ENCODE peak calls at places on chromosomes 13 and 19, in five cellular contexts. E is left ventricle myocardium inferior, C is A549, Z is testis, F is epithelial cell of proximal tubule. S is an unnamed sample.

GRCh38 chr13:28001837-28002473 is 13.5 kb upstream of the URAD start:
- DNase-seq in Z (no peak), E (no peak), C (no peak), F (no peak), S (no peak)

GRCh38 chr13:26967119-26968038 is 204.2 kb downstream of the USP12 start:
- DNase-seq in F (no peak), Z (no peak), E (peak; percentile 63), C (no peak), S (no peak)

GRCh38 chr13:110624766-110625756 is 9.7 kb downstream of the NAXD start:
- DNase-seq in F (no peak), Z (no peak), C (no peak), E (no peak), S (no peak)

GRCh38 chr13:26476111-26476743 is 81.3 kb upstream of the WASF3 start:
- DNase-seq in E (peak; percentile 64), Z (peak; percentile 52), C (no peak), F (no peak), S (no peak)

GRCh38 chr19:15289673-15290072 is 42.7 kb downstream of the BRD4 start:
- DNase-seq in Z (no peak), E (no peak), F (no peak), C (no peak), S (no peak)

GRCh38 chr19:55654323-55654832 is 457 bp upstream of the U2AF2 start:
- DNase-seq in C (peak; percentile 100), Z (peak; percentile 100), E (peak; percentile 99), F (peak; percentile 95), S (peak; percentile 99)

GRCh38 chr13:28375250-28375930 is 119.5 kb downstream of the FLT1 start:
- DNase-seq in F (no peak), C (no peak), E (no peak), Z (no peak), S (no peak)

GRCh38 chr13:68676513-68677115 is 1431.0 kb upstream of the ATXN8OS start:
- DNase-seq in F (no peak), E (no peak), Z (no peak), C (no peak), S (no peak)

GRCh38 chr19:19133985-19134384 is 4.3 kb downstream of the TMEM161A start:
- DNase-seq in C (no peak), E (no peak), F (no peak), Z (no peak), S (no peak)

DNA sequence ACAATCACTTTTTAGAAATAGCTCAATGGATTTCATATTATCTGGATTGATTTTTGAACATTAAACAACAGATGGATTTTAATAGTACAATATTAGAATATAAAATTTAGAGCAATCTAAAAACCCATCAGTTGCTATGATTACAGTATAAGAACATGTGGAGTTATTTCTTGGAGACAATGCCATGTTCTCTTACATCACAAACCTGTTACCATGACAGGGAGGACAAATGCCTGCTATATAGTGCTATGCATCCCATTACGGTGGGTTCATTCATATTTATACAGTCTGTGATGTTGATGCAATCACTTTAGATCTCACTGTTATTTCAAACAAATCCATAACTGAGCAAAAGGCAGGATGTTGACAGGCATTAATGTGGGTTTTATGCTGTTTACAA is 467.5 kb downstream of the DIAPH3 start:
- DNase-seq in F (no peak), C (no peak), Z (no peak), E (no peak), S (no peak)
- TF ChIP-seq CTCF in F (no peak), C (no peak), Z (no peak), E (no peak), S (no peak)

GRCh38 chr13:59178344-59178743 is 985.4 kb downstream of the DIAPH3 start:
- DNase-seq in Z (no peak), E (no peak), F (no peak), C (no peak), S (no peak)
- TF ChIP-seq CTCF in Z (no peak), E (peak; percentile 16), F (peak; percentile 39), C (peak; percentile 8), S (no peak)

DNA sequence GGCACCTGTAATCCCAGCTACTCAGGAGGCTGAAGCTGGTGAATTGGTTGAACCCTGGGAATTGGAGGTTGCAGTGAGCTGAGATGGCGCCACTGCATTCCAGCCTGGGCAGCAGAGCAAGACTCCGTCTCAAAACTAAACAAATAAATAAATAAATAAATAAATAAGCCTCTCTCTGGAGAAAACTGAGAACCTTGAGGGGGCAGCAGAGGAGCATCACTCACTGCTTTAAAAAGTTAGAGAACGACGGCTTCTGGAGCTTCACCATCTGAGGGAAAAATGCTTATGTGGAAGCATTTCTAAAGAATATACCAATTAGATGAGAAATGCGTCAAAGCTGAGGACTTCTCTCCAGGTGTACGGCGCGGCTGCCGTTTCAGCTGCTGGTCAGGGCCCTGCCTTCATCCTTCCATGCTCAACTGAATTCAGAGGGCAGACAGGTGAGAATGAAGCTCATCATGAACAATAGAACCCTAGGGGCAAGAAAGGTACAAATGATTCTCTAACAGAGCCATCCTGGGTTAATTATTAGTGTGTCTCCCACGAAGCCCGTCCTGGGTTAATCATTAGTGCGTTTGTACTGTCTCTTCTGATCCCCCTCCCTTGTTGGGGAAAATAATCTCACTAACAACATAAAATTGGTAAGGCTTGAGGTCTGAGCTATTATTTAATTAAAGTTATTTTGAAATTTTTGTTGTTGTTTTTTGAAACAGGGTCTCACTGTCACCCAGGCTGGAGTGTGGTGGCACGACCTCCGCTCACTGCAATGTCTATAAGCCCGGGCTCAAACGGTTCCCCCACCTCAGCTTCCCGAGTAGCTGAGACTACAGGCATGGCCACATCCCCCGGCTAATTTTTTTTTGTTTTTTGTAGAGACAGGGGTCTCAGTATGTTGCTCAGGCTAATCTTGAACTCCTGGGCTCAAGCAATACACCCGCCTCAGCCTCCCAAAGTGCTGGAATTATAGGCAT is 80.1 kb downstream of the IPO5 start:
- DNase-seq in E (no peak), F (no peak), Z (peak; percentile 52), C (peak; percentile 51), S (no peak)
- TF ChIP-seq CTCF in E (peak; percentile 56), F (peak; percentile 56), Z (no peak), C (peak; percentile 46), S (no peak)

DNA sequence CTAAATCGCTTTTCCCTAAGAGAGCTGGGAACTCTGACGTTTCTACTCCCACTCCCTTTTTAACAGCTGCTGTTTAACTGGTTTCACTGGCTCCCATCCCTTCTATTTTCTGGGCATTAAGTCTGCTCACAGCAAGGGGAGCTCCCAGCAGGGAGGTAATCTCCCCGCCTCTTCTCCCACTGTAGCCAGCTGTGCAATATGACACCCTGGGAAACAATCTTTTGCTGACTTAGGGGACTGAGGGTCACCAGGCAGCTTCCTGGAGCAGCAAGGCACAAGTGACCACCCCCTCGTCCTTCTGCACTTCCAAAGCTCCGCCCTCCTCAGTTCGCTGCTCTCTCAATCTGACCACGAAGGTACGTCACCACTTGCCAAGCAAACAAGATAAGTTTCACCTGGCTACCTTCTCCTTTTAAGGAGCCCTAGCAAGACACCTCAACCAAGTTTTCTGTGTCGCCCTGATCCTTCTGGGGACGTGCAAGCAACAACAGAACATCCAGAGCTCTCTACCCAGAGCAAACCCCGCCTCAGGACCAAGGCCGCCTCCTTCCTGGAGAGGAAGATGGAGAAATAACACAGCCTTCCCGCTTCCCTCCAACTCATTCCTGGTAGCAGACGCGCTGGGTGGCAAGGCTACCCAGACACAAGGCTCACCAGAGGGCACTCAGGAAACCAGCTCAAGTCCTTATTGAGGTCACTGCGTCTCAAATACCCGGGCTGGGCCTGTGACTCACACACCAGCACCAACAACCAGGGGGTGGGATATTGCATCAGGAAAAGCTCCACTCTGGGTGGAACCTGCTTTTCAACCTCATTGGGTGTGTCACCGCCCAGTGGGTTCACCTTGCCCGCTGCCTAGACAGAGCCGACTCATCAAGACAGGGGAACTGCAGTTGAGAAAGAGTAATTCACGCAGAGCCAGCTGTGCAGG is 92.4 kb downstream of the STK24 start:
- DNase-seq in E (peak; percentile 51), F (peak; percentile 92), Z (peak; percentile 53), C (peak; percentile 96), S (peak; percentile 77)
- TF ChIP-seq CTCF in E (no peak), F (peak; percentile 29), Z (no peak), C (no peak), S (no peak)

GRCh38 chr19:42629191-42629590 is 34.5 kb upstream of the CEACAM8 start:
- DNase-seq in Z (no peak), F (no peak), C (no peak), E (no peak), S (no peak)

GRCh38 chr19:42635233-42635539 is 40.5 kb upstream of the CEACAM8 start:
- DNase-seq in F (no peak), C (no peak), Z (no peak), E (no peak), S (no peak)

GRCh38 chr19:42634409-42635232 is 39.9 kb upstream of the CEACAM8 start:
- DNase-seq in C (peak; percentile 71), Z (peak; percentile 49), E (no peak), F (no peak), S (no peak)
- TF ChIP-seq CTCF in C (peak; percentile 88), Z (no peak), E (peak; percentile 52), F (peak; percentile 90), S (no peak)

GRCh38 chr19:28977826-28978225 is 235.1 kb downstream of the UQCRFS1 start:
- DNase-seq in F (no peak), E (no peak), C (no peak), Z (no peak), S (no peak)
- TF ChIP-seq CTCF in F (peak; percentile 30), E (no peak), C (no peak), Z (no peak), S (no peak)

GRCh38 chr19:54062643-54063042 is 1.1 kb downstream of the VSTM1 start:
- DNase-seq in C (no peak), E (peak; percentile 26), F (no peak), Z (no peak), S (no peak)
- TF ChIP-seq CTCF in C (no peak), E (no peak), F (no peak), Z (no peak), S (no peak)

GRCh38 chr13:45510671-45511070 is 45.9 kb downstream of the COG3 start:
- DNase-seq in E (no peak), C (no peak), F (no peak), Z (no peak), S (no peak)
- TF ChIP-seq CTCF in E (no peak), C (no peak), F (no peak), Z (no peak), S (no peak)

DNA sequence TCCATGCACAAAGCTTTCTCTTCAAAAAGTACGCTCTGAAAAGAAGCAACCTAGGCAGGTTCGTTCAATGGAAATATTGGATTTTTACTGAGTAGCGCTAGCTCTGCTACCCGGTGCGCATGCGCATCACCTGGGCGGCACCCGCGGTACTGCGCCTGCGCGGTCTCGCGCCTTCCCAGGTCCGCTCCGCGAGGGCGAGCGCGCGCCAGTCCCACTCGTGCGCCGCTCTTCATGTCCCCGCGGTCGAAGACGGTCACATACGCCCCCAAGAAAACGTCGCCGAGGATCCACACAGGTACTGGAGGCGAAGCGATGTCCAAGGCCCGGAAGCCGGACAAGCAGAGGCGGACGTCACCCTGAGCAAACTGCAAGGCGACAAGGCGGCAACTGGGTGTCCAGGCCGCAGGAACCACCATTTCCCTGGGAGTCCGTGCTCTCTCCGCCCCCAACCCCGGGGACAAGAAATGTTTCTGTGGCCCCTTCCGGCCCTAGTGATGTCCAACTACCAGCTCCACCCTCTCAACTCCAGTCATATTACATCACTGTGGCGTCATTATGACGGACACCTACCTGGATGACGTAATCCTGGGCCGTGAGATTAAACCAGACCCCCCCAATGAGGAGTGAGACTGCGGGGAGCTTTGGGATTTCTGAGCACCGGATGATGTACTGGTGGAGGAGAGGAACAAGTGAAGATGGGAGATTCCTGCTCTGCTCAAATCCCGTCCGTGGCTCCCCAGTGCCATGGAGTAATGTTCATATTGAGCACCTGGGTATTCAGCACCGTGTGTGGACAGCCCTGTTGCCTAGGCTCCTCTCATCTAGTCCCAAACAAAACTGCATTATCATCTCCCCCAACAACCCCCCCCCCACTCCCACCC is 4.8 kb upstream of the KCNC3 start:
- DNase-seq in F (no peak), C (peak; percentile 90), E (peak; percentile 77), Z (peak; percentile 80), S (peak; percentile 38)
- TF ChIP-seq CTCF in F (no peak), C (no peak), E (no peak), Z (no peak), S (no peak)

S was measured in omental fat pad.